ENCODE peak calls at places on chromosome X, in five cellular contexts. R is CD4-positive, alpha-beta T cell; F is Caco-2; I is WERI-Rb-1; W is hepatocyte. C is an unnamed sample.

GRCh38 chrX:42385730-42386129 is 392.2 kb downstream of the PPP1R2C start:
- DNase-seq in R (no peak), F (no peak), I (no peak), W (no peak), C (no peak)

GRCh38 chrX:40084471-40084870 is 13.3 kb downstream of the BCOR start:
- DNase-seq in R (no peak), F (no peak), I (no peak), W (no peak), C (no peak)

GRCh38 chrX:39214380-39215126 is 413.3 kb downstream of the MID1IP1 start:
- DNase-seq in R (no peak), F (no peak), I (no peak), W (no peak), C (no peak)

GRCh38 chrX:136457303-136457917 is 30.3 kb upstream of the BRS3 start:
- DNase-seq in R (no peak), F (no peak), I (no peak), W (no peak), C (no peak)

GRCh38 chrX:107826286-107827136 is 845 bp downstream of the MID2 start:
- DNase-seq in R (peak), F (no peak), I (peak), W (peak), C (peak)

GRCh38 chrX:10397349-10397748 is 223.0 kb downstream of the MID1 start:
- DNase-seq in R (no peak), F (no peak), I (no peak), W (no peak), C (no peak)

GRCh38 chrX:23246001-23246400 is 88.6 kb upstream of the PTCHD1 start:
- DNase-seq in R (no peak), F (no peak), I (no peak), W (no peak), C (no peak)

GRCh38 chrX:110317079-110317819 is 636 bp downstream of the AMMECR1 start:
- DNase-seq in R (peak), F (peak), I (peak), W (peak), C (peak)

GRCh38 chrX:31233941-31234496 is 162.2 kb upstream of the FTHL17 start:
- DNase-seq in R (no peak), F (no peak), I (no peak), W (no peak), C (no peak)

GRCh38 chrX:41863343-41864203 is 59.8 kb downstream of the CASK start:
- DNase-seq in R (no peak), F (no peak), I (no peak), W (no peak), C (no peak)

GRCh38 chrX:110944793-110945466 is 149.3 kb upstream of the CHRDL1 start:
- DNase-seq in R (no peak), F (peak), I (no peak), W (no peak), C (no peak)

GRCh38 chrX:140091276-140091886 is 126.1 kb upstream of the CXorf66 start:
- DNase-seq in R (peak), F (peak), I (no peak), W (peak), C (no peak)

GRCh38 chrX:2492536-2493218 is 8.1 kb downstream of the DHRSX start:
- DNase-seq in R (no peak), F (peak), I (peak), W (no peak), C (no peak)

GRCh38 chrX:39150210-39150609 is 349.0 kb downstream of the MID1IP1 start:
- DNase-seq in R (no peak), F (no peak), I (peak), W (no peak), C (no peak)

GRCh38 chrX:20066968-20067708 is 49.6 kb downstream of the MAP7D2 start:
- DNase-seq in R (peak), F (peak), I (peak), W (peak), C (peak)

GRCh38 chrX:138853936-138854335 is 142.4 kb upstream of the FGF13 start:
- DNase-seq in R (no peak), F (no peak), I (no peak), W (no peak), C (no peak)

GRCh38 chrX:80792205-80792604 is 17.5 kb downstream of the BRWD3 start:
- DNase-seq in R (no peak), F (no peak), I (no peak), W (no peak), C (no peak)

GRCh38 chrX:139720136-139720535 is 12.2 kb upstream of the MCF2 start:
- DNase-seq in R (no peak), F (peak), I (no peak), W (no peak), C (no peak)

GRCh38 chrX:51420610-51421009 is 75.8 kb downstream of the NUDT11 start:
- DNase-seq in R (peak), F (no peak), I (peak), W (peak), C (peak)

GRCh38 chrX:683572-683971 is 53.0 kb downstream of the SHOX start:
- DNase-seq in R (no peak), F (no peak), I (no peak), W (no peak), C (no peak)

GRCh38 chrX:19072372-19072771 is 49.9 kb downstream of the ADGRG2 start:
- DNase-seq in R (no peak), F (no peak), I (no peak), W (no peak), C (no peak)

GRCh38 chrX:39065051-39065871 is 264.0 kb downstream of the MID1IP1 start:
- DNase-seq in R (no peak), F (no peak), I (peak), W (no peak), C (no peak)

GRCh38 chrX:70979136-70979762 is 48.4 kb upstream of the SLC7A3 start:
- DNase-seq in R (no peak), F (peak), I (no peak), W (peak), C (peak)

GRCh38 chrX:149286940-149287349 is 218.2 kb downstream of the IDS start:
- DNase-seq in R (peak), F (peak), I (peak), W (peak), C (peak)

GRCh38 chrX:41472231-41472815 is 25.2 kb downstream of the NYX start:
- DNase-seq in R (no peak), F (no peak), I (no peak), W (no peak), C (peak)

GRCh38 chrX:75115707-75116413 is 40.2 kb downstream of the ABCB7 start:
- DNase-seq in R (no peak), F (no peak), I (no peak), W (no peak), C (no peak)

GRCh38 chrX:72079607-72080006 is 52.1 kb downstream of the RTL5 start:
- DNase-seq in R (no peak), F (no peak), I (no peak), W (no peak), C (no peak)

GRCh38 chrX:17395154-17395553 is 20.2 kb downstream of the NHS start:
- DNase-seq in R (no peak), F (no peak), I (no peak), W (no peak), C (no peak)

GRCh38 chrX:17038681-17039161 is 92.3 kb downstream of the REPS2 start:
- DNase-seq in R (no peak), F (no peak), I (no peak), W (no peak), C (no peak)

GRCh38 chrX:123087326-123087725 is 96.8 kb upstream of the GRIA3 start:
- DNase-seq in R (no peak), F (no peak), I (no peak), W (no peak), C (peak)

GRCh38 chrX:97322401-97322800 is 438.7 kb downstream of the RPA4 start:
- DNase-seq in R (no peak), F (no peak), I (no peak), W (no peak), C (no peak)

GRCh38 chrX:40663078-40663740 is 15.8 kb upstream of the CXorf38 start:
- DNase-seq in R (no peak), F (no peak), I (no peak), W (no peak), C (no peak)

GRCh38 chrX:129984196-129984962 is 1.9 kb downstream of the BCORL1 start:
- DNase-seq in R (peak), F (peak), I (peak), W (peak), C (peak)

GRCh38 chrX:40784516-40785151 is 49.3 kb upstream of the MED14 start:
- DNase-seq in R (no peak), F (no peak), I (no peak), W (peak), C (no peak)

GRCh38 chrX:10769165-10769564 is 148.8 kb upstream of the MID1 start:
- DNase-seq in R (no peak), F (no peak), I (no peak), W (peak), C (no peak)

GRCh38 chrX:131778269-131779218 is 234.7 kb downstream of the OR13H1 start:
- DNase-seq in R (no peak), F (no peak), I (peak), W (no peak), C (no peak)

GRCh38 chrX:132749406-132749805 is 209.0 kb downstream of the HS6ST2 start:
- DNase-seq in R (no peak), F (no peak), I (no peak), W (no peak), C (no peak)

DNA sequence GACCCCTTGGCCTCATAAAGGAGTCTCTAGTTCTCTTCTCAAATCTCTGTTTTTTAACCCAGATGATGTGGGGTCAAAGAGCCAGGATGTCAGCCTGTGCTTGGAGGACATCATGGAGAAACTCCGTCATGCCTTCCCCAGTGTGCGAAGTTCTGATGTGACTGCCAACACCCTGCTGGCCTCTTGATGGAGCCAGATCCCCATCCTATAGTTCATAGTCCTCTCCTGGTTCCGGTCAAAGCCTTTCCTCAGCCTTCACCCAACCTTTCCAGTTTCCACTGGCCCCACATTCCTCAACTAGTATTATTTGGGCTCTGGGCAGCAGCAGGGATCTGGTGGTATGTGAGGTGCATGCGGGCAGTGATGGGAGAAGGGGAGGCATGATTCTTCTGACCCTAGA is 30.7 kb downstream of the TAF7L start:
- DNase-seq in R (no peak), F (peak), I (peak), W (peak), C (no peak)
- TF ChIP-seq CTCF in R (no peak), F (no peak), I (peak), W (peak), C (no peak)

GRCh38 chrX:21989415-21989814 is 42.7 kb upstream of the PHEX start:
- DNase-seq in R (no peak), F (no peak), I (no peak), W (no peak), C (no peak)

GRCh38 chrX:21982311-21982710 is 41.8 kb downstream of the SMS start:
- DNase-seq in R (no peak), F (no peak), I (no peak), W (no peak), C (no peak)

GRCh38 chrX:21986596-21986995 is 45.5 kb upstream of the PHEX start:
- DNase-seq in R (no peak), F (no peak), I (no peak), W (no peak), C (no peak)

GRCh38 chrX:21990812-21991211 is 41.3 kb upstream of the PHEX start:
- DNase-seq in R (no peak), F (no peak), I (no peak), W (no peak), C (no peak)

GRCh38 chrX:21985332-21985777 is 44.8 kb downstream of the SMS start:
- DNase-seq in R (peak), F (peak), I (peak), W (peak), C (peak)
- TF ChIP-seq CTCF in R (peak), F (peak), I (peak), W (peak), C (peak)

DNA sequence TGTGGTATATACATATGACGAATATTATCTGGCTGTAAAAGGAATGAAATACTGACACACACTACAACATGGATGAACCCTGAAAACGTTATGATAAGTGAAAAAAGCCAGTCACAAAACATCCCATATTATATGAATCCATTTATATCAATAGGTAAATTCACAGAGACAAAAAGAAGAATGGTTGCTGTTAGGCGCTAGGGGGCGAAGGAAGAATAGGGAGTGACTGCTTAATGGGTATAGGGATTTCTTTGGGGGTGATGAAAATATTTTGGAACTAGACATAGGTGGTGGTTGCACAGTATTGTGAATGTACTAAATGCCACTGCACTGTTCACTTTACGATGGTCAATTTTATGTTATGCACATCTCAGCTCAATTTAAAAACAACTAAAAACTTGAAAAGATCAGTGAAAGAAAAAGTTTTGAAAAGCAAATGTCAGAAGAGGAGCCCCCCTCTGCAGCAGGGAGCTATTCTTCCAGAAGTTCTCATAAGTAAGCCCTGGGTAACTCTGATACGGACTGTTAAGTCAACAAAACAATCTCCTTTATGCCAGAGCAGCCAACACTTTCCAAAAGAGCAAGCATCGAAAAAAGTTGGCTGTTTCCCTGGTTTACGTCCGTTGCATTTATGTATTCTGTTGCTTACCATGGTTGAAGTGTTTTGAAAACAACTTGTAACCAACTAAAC is 96.3 kb upstream of the EGFL6 start:
- DNase-seq in R (no peak), F (no peak), I (no peak), W (no peak), C (no peak)
- TF ChIP-seq CTCF in R (no peak), F (no peak), I (no peak), W (no peak), C (no peak)

GRCh38 chrX:47361538-47362511 is 8.6 kb upstream of the ZNF157 start:
- DNase-seq in R (peak), F (peak), I (peak), W (peak), C (peak)
- TF ChIP-seq CTCF in R (no peak), F (no peak), I (no peak), W (peak), C (no peak)

GRCh38 chrX:153578200-153578835 is 20.6 kb downstream of the CCNQ start:
- DNase-seq in R (no peak), F (no peak), I (no peak), W (no peak), C (no peak)

GRCh38 chrX:153582896-153583295 is 16.0 kb downstream of the CCNQ start:
- DNase-seq in R (peak), F (no peak), I (peak), W (peak), C (no peak)

GRCh38 chrX:153583433-153583832 is 15.5 kb downstream of the CCNQ start:
- DNase-seq in R (no peak), F (no peak), I (no peak), W (no peak), C (no peak)

GRCh38 chrX:153576961-153577360 is 22.0 kb downstream of the CCNQ start:
- DNase-seq in R (no peak), F (no peak), I (peak), W (no peak), C (no peak)

GRCh38 chrX:153580700-153581386 is 18.1 kb downstream of the CCNQ start:
- DNase-seq in R (peak), F (no peak), I (peak), W (no peak), C (peak)
- TF ChIP-seq CTCF in R (no peak), F (no peak), I (peak), W (peak), C (no peak)

GRCh38 chrX:77946571-77946970 is 22.9 kb downstream of the PGAM4 start:
- DNase-seq in R (no peak), F (no peak), I (no peak), W (no peak), C (no peak)
- TF ChIP-seq CTCF in R (no peak), F (no peak), I (no peak), W (no peak), C (no peak)

C was measured in Calu3.